ENCODE peak calls at places on chromosomes 12 and 14, in eight cellular contexts. I is IMR-90, W is A549, V is HCT116, R is lower leg skin, P is heart left ventricle, Z is transverse colon, O is body of pancreas. T is an unnamed sample.

GRCh38 chr12:62862259-62862881 is 72.6 kb downstream of the PPM1H start:
- DNase-seq in I (peak; percentile 57), W (no peak), V (no peak), R (no peak), P (no peak), Z (no peak), O (no peak), T (no peak)

GRCh38 chr14:63949696-63950095 is 96.9 kb downstream of the SYNE2 start:
- DNase-seq in I (peak; percentile 65), W (no peak), V (no peak), R (no peak), P (no peak), Z (no peak), O (no peak), T (no peak)

GRCh38 chr12:93776581-93777018 is 99.4 kb downstream of the CRADD start:
- DNase-seq in I (peak; percentile 93), W (no peak), V (no peak), R (no peak), P (no peak), Z (no peak), O (no peak), T (no peak)

GRCh38 chr14:104795781-104796681 is 483 bp upstream of the AKT1 start:
- DNase-seq in I (no peak), W (peak; percentile 67), V (no peak), R (no peak), P (peak; percentile 77), Z (peak; percentile 68), O (peak; percentile 56), T (peak; percentile 68)

GRCh38 chr12:29088611-29089219 is 60.4 kb upstream of the FAR2 start:
- DNase-seq in I (peak; percentile 16), W (peak; percentile 5), V (no peak), R (no peak), P (no peak), Z (no peak), O (no peak), T (no peak)

GRCh38 chr12:75784591-75784990 is 247.0 kb downstream of the PHLDA1 start:
- DNase-seq in I (peak; percentile 14), W (no peak), V (no peak), R (peak; percentile 37), P (peak; percentile 51), Z (peak; percentile 32), O (peak; percentile 92), T (peak; percentile 96)

GRCh38 chr12:77847665-77848431 is 17.2 kb downstream of the NAV3 start:
- DNase-seq in I (peak; percentile 82), W (no peak), V (peak; percentile 59), R (no peak), P (no peak), Z (no peak), O (no peak), T (no peak)

GRCh38 chr12:66538970-66539369 is 139.9 kb downstream of the GRIP1 start:
- DNase-seq in I (no peak), W (no peak), V (no peak), R (no peak), P (no peak), Z (no peak), O (no peak), T (no peak)

GRCh38 chr14:68705741-68706283 is 87.1 kb downstream of the ZFP36L1 start:
- DNase-seq in I (no peak), W (no peak), V (no peak), R (peak; percentile 65), P (no peak), Z (peak; percentile 84), O (no peak), T (peak; percentile 76)

GRCh38 chr14:101187816-101188570 is 284.5 kb upstream of the RTL1 start:
- DNase-seq in I (no peak), W (no peak), V (no peak), R (no peak), P (no peak), Z (no peak), O (no peak), T (peak; percentile 11)

GRCh38 chr12:58915634-58916033 is 4.7 kb downstream of the LRIG3 start:
- DNase-seq in I (peak; percentile 71), W (no peak), V (no peak), R (no peak), P (peak; percentile 33), Z (peak; percentile 66), O (peak; percentile 55), T (peak; percentile 40)

GRCh38 chr14:25015761-25016160 is 34.2 kb downstream of the STXBP6 start:
- DNase-seq in I (no peak), W (no peak), V (no peak), R (no peak), P (no peak), Z (no peak), O (no peak), T (no peak)

GRCh38 chr12:127280393-127281275 is 986.3 kb upstream of the TMEM132C start:
- DNase-seq in I (no peak), W (peak; percentile 3), V (peak; percentile 62), R (no peak), P (peak; percentile 20), Z (peak; percentile 70), O (peak; percentile 42), T (peak; percentile 72)

GRCh38 chr12:39852346-39852745 is 232.7 kb upstream of the ABCD2 start:
- DNase-seq in I (peak; percentile 1), W (no peak), V (no peak), R (no peak), P (no peak), Z (no peak), O (no peak), T (no peak)

GRCh38 chr14:72904840-72905561 is 11.1 kb upstream of the DPF3 start:
- DNase-seq in I (peak; percentile 81), W (peak; percentile 73), V (peak; percentile 44), R (no peak), P (peak; percentile 58), Z (peak; percentile 71), O (peak; percentile 74), T (peak; percentile 59)

GRCh38 chr14:24888532-24888931 is 161.4 kb downstream of the STXBP6 start:
- DNase-seq in I (no peak), W (no peak), V (no peak), R (no peak), P (no peak), Z (no peak), O (no peak), T (no peak)

GRCh38 chr14:99145307-99145706 is 126.7 kb downstream of the BCL11B start:
- DNase-seq in I (no peak), W (no peak), V (no peak), R (no peak), P (no peak), Z (no peak), O (no peak), T (no peak)

GRCh38 chr12:65074932-65075331 is 46.2 kb downstream of the WIF1 start:
- DNase-seq in I (no peak), W (peak; percentile 8), V (peak; percentile 27), R (no peak), P (no peak), Z (no peak), O (no peak), T (no peak)

GRCh38 chr14:23147676-23148075 is 28.6 kb upstream of the CEBPE start:
- DNase-seq in I (peak; percentile 42), W (no peak), V (no peak), R (no peak), P (no peak), Z (no peak), O (peak; percentile 59), T (peak; percentile 54)

GRCh38 chr12:5480218-5480952 is 48.5 kb downstream of the NTF3 start:
- DNase-seq in I (peak; percentile 59), W (no peak), V (no peak), R (no peak), P (no peak), Z (no peak), O (no peak), T (no peak)

GRCh38 chr12:119556830-119557229 is 36.7 kb upstream of the TMEM233 start:
- DNase-seq in I (no peak), W (no peak), V (no peak), R (no peak), P (no peak), Z (no peak), O (peak; percentile 3), T (no peak)
- H3K4me3 ChIP-seq in I (no peak overlapping the region), W (no peak overlapping the region), V (no peak overlapping the region), R (no peak overlapping the region), P (no peak overlapping the region), Z (no peak overlapping the region), O (no peak overlapping the region), T (no peak overlapping the region)

DNA sequence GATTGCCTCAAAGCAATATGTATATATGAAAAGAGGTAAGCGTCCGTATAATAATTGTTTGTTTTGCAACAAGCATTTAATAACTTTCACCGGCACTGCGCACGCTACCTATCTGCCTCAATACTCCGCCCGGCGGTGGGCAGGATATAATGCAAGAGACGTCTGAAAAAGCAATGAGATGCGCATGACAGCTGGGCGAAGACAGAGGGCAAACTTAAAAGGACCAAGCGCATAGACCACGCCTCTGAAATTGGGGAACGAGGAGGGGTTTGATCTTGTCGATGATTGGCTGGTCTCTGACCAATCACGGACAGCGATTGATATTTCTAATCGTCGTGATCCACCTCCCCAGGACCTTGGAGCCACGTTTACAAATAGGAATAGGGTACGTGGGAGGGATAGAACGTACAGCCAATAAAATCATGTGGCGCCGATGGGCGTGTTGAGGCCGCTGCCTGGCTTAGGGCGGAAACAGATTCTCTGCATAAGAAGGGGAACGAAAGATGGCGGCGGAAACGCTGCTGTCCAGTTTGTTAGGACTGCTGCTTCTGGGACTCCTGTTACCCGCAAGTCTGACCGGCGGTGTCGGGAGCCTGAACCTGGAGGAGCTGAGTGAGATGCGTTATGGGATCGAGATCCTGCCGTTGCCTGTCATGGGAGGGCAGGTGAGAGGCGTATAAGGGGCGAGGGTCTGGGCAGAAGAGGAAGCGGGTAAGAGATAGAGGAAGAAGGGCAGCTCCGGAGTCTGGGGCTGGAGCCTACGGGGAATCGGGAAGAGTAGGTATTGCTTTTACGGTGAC is at the start of gene OS9:
- DNase-seq in I (peak; percentile 100), W (peak; percentile 97), V (peak; percentile 100), R (peak; percentile 99), P (peak; percentile 97), Z (peak; percentile 97), O (peak; percentile 100), T (peak; percentile 95)
- TF ChIP-seq POLR2A in I (peak; percentile 88), W (peak; percentile 97), V (peak; percentile 68), R (no peak), P (no peak), Z (peak; percentile 92), O (peak; percentile 94), T (no peak)

GRCh38 chr12:130053641-130054040 is 108.6 kb upstream of the FZD10 start:
- DNase-seq in I (no peak), W (peak; percentile 19), V (no peak), R (no peak), P (no peak), Z (no peak), O (no peak), T (no peak)
- H3K4me3 ChIP-seq in I (no peak overlapping the region), W (no peak overlapping the region), V (no peak overlapping the region), R (no peak overlapping the region), P (no peak overlapping the region), Z (no peak overlapping the region), O (no peak overlapping the region), T (no peak overlapping the region)

GRCh38 chr14:92247347-92247746 is 75.6 kb upstream of the SLC24A4 start:
- DNase-seq in I (no peak), W (no peak), V (no peak), R (no peak), P (no peak), Z (no peak), O (no peak), T (no peak)
- TF ChIP-seq POLR2A in I (no peak), W (no peak), V (no peak), R (no peak), P (no peak), Z (no peak), O (no peak), T (no peak)

T was measured in stomach.